ENCODE peak calls at places on chromosomes 16 and 17, in nine cellular contexts. Y, V, M, X, O, Q, R, Z and S are unnamed samples.

GRCh38 chr16:54847207-54847606 is 83.5 kb upstream of the IRX5 start:
- DNase-seq in V (no peak), X (no peak), Q (no peak), M (no peak), R (no peak), Z (no peak), O (no peak), Y (no peak), S (no peak)

GRCh38 chr16:85460252-85460982 is 152.7 kb upstream of the GSE1 start:
- DNase-seq in V (no peak), Z (no peak), Q (no peak), R (no peak), M (no peak), O (no peak), X (no peak), Y (no peak), S (peak)

GRCh38 chr17:80869476-80869875 is 122.2 kb upstream of the CHMP6 start:
- DNase-seq in X (no peak), R (no peak), Z (no peak), O (no peak), V (no peak), Q (peak), Y (no peak), M (no peak), S (no peak)

GRCh38 chr16:75803753-75804152 is 77.5 kb upstream of the CPHXL start:
- DNase-seq in R (no peak), Y (no peak), Q (no peak), M (no peak), X (no peak), O (no peak), Z (no peak), V (no peak), S (no peak)

GRCh38 chr17:63544467-63545301 is 5.6 kb upstream of the DCAF7 start:
- DNase-seq in O (no peak), Z (no peak), Q (no peak), R (no peak), Y (peak), V (no peak), M (no peak), X (no peak), S (no peak)

GRCh38 chr16:66489385-66489784 is 60.5 kb downstream of the TK2 start:
- DNase-seq in M (no peak), Y (peak), V (no peak), R (no peak), X (no peak), O (no peak), Q (no peak), Z (no peak), S (no peak)

GRCh38 chr17:66233023-66233753 is 4.0 kb upstream of the APOH start:
- DNase-seq in O (no peak), Q (no peak), R (no peak), Z (no peak), V (no peak), X (no peak), Y (no peak), M (no peak), S (no peak)

GRCh38 chr17:9024497-9024896 is 3.2 kb downstream of the NTN1 start:
- DNase-seq in Z (no peak), O (no peak), R (no peak), V (no peak), X (no peak), M (no peak), Q (no peak), Y (peak), S (no peak)

GRCh38 chr17:80653856-80654255 is 109.2 kb downstream of the RPTOR start:
- DNase-seq in X (no peak), Y (no peak), V (no peak), R (no peak), Z (no peak), O (no peak), Q (no peak), M (no peak), S (no peak)

GRCh38 chr16:28112908-28113307 is 49.4 kb upstream of the GSG1L start:
- DNase-seq in Y (no peak), R (no peak), Q (no peak), V (no peak), Z (no peak), O (no peak), X (no peak), M (no peak), S (no peak)

GRCh38 chr17:61504697-61505096 is 52.5 kb downstream of the TBX4 start:
- DNase-seq in V (no peak), M (no peak), Z (no peak), Q (no peak), R (no peak), Y (no peak), X (peak), O (peak), S (no peak)

GRCh38 chr17:59859444-59860025 is 33.2 kb downstream of the TUBD1 start:
- DNase-seq in O (peak), Z (no peak), M (no peak), R (no peak), V (peak), Y (no peak), Q (no peak), X (no peak), S (peak)

GRCh38 chr16:2775317-2775716 is 1.8 kb downstream of the ELOB start:
- DNase-seq in Z (no peak), R (no peak), Q (no peak), V (no peak), O (no peak), M (no peak), X (no peak), Y (no peak), S (no peak)
- H3K4me3 ChIP-seq in Z (no peak), R (no peak), Q (peak), V (peak), O (no peak), M (no peak), X (no peak), Y (no peak), S (no peak)

GRCh38 chr17:43982171-43982570 is 22.3 kb upstream of the NAGS start:
- DNase-seq in Q (no peak), R (no peak), O (no peak), V (no peak), Z (no peak), M (no peak), X (no peak), Y (no peak), S (no peak)

GRCh38 chr17:43984521-43984920 is 19.9 kb upstream of the NAGS start:
- DNase-seq in Z (no peak), M (no peak), O (no peak), V (no peak), R (no peak), Y (no peak), X (no peak), Q (no peak), S (no peak)

GRCh38 chr17:43986225-43986981 is 18.0 kb upstream of the NAGS start:
- DNase-seq in O (no peak), X (no peak), V (no peak), Y (no peak), Z (no peak), R (no peak), M (no peak), Q (no peak), S (no peak)

GRCh38 chr17:43983196-43983514 is 21.3 kb upstream of the NAGS start:
- DNase-seq in M (no peak), X (no peak), Y (no peak), R (no peak), V (no peak), Q (no peak), Z (no peak), O (no peak), S (no peak)

DNA sequence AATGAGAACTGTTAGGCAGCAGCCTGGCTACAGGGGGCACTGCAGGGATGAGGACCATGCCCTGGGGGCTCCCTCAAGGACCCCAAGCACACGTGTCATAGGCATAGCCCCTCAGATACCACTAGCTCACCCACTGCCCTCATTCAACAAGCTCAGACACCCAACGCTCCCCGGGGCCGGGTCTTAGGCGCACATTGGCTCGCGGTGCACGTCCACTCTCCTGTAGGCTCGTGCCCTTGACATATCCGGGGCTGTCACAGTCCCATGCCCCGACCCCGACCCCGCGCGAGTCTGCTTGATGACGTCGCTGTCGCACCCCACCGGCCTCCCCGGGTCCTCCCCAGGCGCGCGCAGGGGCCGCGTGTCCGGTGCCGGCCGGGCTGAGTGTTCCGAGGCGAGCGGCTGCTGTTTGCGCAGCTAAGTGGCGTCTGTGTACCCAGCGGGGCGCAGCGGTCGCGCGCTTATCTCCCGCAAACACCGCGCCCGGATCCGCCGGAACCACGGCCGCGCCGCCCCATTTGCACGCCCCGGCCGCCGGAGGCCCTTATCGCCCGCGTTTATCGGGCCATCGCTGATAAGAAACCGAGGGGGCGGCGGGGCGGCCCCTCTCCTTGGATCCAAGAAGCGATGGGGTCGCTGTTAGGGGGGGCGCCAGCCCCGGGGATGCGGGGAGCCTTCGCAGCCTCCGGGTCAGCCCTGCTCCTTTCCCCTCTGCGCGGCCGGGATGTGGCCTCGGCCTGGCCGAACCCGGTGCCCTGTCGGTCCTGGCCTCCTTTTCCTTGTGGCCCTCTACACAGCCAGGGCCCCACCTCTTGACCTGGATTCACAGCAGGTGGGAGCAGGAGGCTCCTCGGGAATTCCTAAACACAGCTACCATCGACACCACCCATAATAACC is 20.7 kb upstream of the NAGS start:
- DNase-seq in O (no peak), M (no peak), V (no peak), R (no peak), X (no peak), Z (no peak), Q (no peak), Y (no peak), S (no peak)
- TF ChIP-seq CTCF in O (peak), M (no peak), V (peak), R (no peak), X (peak), Z (no peak), Q (peak), Y (no peak), S (peak)

GRCh38 chr16:10200823-10201571 is 18.8 kb upstream of the GRIN2A start:
- DNase-seq in V (no peak), X (no peak), Y (no peak), Z (no peak), O (no peak), Q (no peak), R (no peak), M (no peak), S (no peak)
- H3K4me3 ChIP-seq in V (no peak), X (no peak), Y (no peak), Z (no peak), O (no peak), Q (no peak), R (no peak), M (no peak), S (no peak)

GRCh38 chr17:3335876-3336275 is 37.7 kb upstream of the OR3A1 start:
- DNase-seq in M (no peak), X (no peak), Z (no peak), R (peak), Y (no peak), V (no peak), O (no peak), Q (no peak), S (no peak)
- TF ChIP-seq CTCF in M (no peak), X (peak), Z (no peak), R (peak), Y (no peak), V (peak), O (no peak), Q (no peak), S (no peak)

DNA sequence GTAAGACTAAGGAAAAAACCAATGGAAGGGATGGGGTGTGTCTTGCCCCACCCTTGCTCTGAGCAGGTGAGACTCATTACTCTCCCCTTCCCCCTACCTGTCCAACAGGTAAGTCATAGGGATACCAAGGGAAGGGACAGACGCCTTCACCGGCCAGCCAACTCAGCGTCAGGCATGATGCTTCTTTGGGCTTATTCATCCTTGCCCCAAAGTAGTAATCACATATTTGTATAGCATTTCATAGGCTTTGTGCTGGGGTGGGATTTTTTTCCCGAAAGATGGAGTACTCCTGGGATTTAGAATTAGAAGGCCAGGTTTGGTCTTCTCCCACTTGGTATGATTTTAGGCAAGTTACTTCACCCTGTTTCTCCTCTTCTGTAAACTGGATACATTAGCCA is 509 bp upstream of the JUP start:
- DNase-seq in Y (no peak), V (no peak), M (no peak), Z (no peak), R (no peak), Q (no peak), O (no peak), X (no peak), S (no peak)
- H3K4me3 ChIP-seq in Y (no peak), V (no peak), M (no peak), Z (no peak), R (peak), Q (peak), O (no peak), X (peak), S (no peak)

GRCh38 chr16:24758986-24759385 is 29.5 kb downstream of the TNRC6A start:
- DNase-seq in Z (no peak), Q (no peak), V (no peak), Y (no peak), O (no peak), R (no peak), X (no peak), M (no peak), S (no peak)
- TF ChIP-seq CTCF in Z (no peak), Q (no peak), V (no peak), Y (no peak), O (no peak), R (no peak), X (no peak), M (no peak), S (no peak)

GRCh38 chr16:15970202-15970601 is 20.8 kb downstream of the ABCC1 start:
- DNase-seq in R (no peak), Z (no peak), O (no peak), M (no peak), V (peak), X (no peak), Q (no peak), Y (no peak), S (peak)

GRCh38 chr16:15967223-15967546 is 17.8 kb downstream of the ABCC1 start:
- DNase-seq in R (no peak), Y (no peak), Z (no peak), O (no peak), X (no peak), Q (no peak), M (no peak), V (no peak), S (no peak)

GRCh38 chr16:15966420-15967222 is 17.2 kb downstream of the ABCC1 start:
- DNase-seq in M (no peak), O (peak), Y (no peak), Z (no peak), Q (no peak), X (peak), R (peak), V (no peak), S (no peak)

GRCh38 chr16:15970743-15971434 is 21.5 kb downstream of the ABCC1 start:
- DNase-seq in Y (no peak), R (no peak), Z (no peak), M (no peak), V (no peak), Q (no peak), O (no peak), X (no peak), S (no peak)

DNA sequence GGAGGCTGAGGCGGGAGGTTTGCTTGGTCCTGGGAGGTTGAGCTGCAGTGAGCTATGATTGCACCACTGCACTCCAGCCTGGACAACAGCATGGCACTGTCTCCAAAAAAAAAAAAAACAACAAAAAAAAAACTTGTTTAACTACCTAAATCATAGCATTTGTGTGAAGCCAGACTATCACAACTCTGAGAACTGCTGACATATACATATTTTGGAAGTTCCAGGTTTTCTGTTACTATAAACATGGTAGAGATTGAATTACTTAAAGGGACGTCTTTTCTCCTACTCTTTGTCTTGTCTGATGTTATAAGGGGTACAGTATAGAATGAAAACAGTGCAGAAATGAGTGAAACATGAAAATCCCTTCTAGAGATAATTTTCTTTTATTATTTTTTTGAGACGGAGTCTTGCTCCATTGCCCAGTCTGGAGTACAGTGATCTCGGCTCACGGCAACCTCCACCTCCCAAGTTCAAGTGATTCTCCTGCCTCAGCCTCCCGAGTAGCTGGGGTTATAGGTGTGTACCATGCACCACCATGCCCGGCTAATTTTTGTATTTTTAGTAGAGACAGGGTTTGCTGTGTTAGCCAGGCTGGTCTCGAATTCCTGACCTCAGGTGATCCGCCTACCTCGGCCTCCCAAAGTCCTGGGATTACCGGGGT is 18.4 kb downstream of the ABCC1 start:
- DNase-seq in M (no peak), Q (no peak), R (no peak), Z (no peak), X (no peak), V (no peak), Y (no peak), O (no peak), S (no peak)
- H3K4me3 ChIP-seq in M (no peak), Q (no peak), R (no peak), Z (no peak), X (no peak), V (no peak), Y (no peak), O (no peak), S (no peak)

DNA sequence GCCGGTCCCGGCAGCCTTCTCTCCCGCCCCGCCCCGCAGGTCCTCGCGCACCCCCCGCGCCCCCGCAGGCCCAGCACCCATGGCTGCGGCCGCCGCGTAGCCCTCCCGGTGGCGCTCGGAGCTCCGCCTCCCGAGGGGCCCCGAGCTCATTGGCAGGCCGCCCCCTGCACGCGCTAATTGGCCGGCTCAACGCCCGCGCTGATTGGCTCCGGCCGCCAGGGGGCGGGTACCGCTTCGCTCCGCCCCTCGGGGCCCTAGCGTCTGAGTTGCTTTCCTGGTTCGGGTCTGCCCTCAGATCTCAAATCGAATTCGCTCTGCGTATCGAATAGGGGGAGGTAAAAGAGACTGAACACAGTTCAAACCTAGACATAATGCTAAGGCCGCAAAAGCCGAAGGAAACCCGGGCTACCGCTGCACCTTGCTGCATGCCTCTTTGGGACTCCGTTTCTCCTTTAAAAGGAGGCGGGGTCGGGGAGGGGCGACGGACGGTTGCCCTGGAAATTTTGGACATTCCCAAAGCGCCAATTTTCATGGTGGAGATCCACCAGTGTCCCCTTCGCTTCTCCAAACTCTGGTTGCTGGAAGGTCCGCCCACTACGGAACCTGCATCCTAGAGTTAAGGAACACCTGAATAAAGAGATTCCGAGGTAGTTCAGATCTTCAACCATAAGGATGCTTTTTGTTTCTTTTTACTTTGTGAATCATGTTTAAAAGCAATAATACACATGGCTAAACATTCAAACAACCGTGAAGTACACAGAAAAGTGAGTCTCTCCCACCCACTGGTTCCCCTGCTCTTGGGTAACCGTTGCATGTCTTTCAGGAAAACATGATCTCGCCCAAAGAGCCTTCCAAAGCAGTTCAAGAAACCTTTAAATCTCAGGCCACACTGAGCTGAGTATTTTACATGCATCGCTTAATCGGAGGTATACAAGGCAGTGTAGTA is at the start of gene DEXI:
- DNase-seq in Q (peak), O (peak), X (peak), Y (peak), R (peak), Z (peak), M (peak), V (peak), S (peak)
- TF ChIP-seq CTCF in Q (peak), O (no peak), X (no peak), Y (no peak), R (no peak), Z (peak), M (no peak), V (no peak), S (no peak)

DNA sequence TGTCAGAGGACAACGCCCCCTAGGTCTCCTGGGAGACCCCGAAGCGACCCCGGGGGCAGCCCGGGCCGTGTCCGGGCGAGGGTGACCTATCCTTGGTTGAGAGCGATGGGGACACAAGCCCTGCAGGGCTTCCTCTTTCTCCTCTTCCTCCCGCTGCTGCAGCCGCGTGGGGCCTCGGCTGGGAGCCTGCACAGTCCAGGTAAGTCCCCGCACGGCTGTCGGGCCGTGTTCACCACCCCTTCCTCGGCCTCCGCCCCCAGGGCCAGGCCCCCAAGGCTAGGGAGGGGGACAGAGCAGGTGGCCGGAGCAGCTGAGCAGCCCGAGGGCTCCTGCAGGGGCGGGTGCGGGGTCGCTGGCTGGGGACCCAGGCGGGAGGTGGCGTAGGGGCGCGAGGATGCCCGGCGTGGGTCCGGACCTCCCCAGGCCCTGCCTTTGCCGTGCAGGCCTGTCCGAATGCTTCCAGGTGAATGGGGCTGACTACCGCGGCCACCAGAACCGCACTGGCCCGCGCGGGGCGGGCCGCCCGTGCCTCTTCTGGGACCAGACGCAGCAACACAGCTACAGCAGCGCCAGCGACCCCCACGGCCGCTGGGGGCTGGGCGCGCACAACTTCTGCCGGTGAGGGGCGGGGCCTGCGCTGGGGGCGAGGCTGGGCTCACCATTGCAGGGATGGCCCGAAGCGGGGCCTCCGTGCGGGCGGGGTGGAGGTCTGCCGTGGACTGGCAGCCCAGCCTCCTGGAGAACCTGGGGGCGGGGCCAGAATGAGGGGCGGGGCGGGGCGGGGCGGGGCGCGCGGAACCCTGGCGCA is 545 bp downstream of the KREMEN2 start:
- DNase-seq in Z (no peak), X (peak), M (no peak), Q (no peak), R (peak), Y (no peak), O (no peak), V (peak), S (peak)
- H3K4me3 ChIP-seq in Z (peak), X (peak), M (no peak), Q (peak), R (peak), Y (no peak), O (no peak), V (peak), S (peak)

GRCh38 chr17:82489851-82490511 is 29.6 kb upstream of the FOXK2 start:
- DNase-seq in Z (no peak), V (no peak), X (no peak), R (no peak), Y (no peak), O (no peak), Q (no peak), M (no peak), S (no peak)
- TF ChIP-seq CTCF in Z (no peak), V (no peak), X (no peak), R (no peak), Y (no peak), O (no peak), Q (no peak), M (no peak), S (no peak)